ENCODE peak calls at places on chromosome 10, in four cellular contexts. B is HuH-7, O is hepatocyte, H is fibroblast of lung. C is an unnamed sample.

GRCh38 chr10:115059301-115059898 is 33.8 kb upstream of the ATRNL1 start:
- DNase-seq in B (no peak), O (no peak), H (no peak), C (no peak)

GRCh38 chr10:16930540-16930939 is 113.3 kb upstream of the RSU1 start:
- DNase-seq in B (no peak), H (no peak), O (no peak), C (no peak)

GRCh38 chr10:132856869-132857524 is 71.0 kb upstream of the NKX6-2 start:
- DNase-seq in O (no peak), B (no peak), H (no peak), C (no peak)

GRCh38 chr10:7312179-7312857 is 98.5 kb downstream of the SFMBT2 start:
- DNase-seq in H (peak), B (no peak), O (no peak), C (no peak)

GRCh38 chr10:63611078-63611477 is 89.9 kb downstream of the REEP3 start:
- DNase-seq in H (peak), O (no peak), B (no peak), C (no peak)

GRCh38 chr10:86043236-86043635 is 323.4 kb downstream of the GRID1 start:
- DNase-seq in O (no peak), H (no peak), B (no peak), C (no peak)

GRCh38 chr10:100766693-100767427 is 21.5 kb downstream of the PAX2 start:
- DNase-seq in H (no peak), B (no peak), O (no peak), C (peak)

GRCh38 chr10:33534455-33534854 is 200.0 kb upstream of the NRP1 start:
- DNase-seq in O (no peak), H (no peak), B (no peak), C (no peak)

GRCh38 chr10:63409465-63410027 is 56.2 kb downstream of the JMJD1C start:
- DNase-seq in H (peak), B (no peak), O (peak), C (no peak)

GRCh38 chr10:454860-455259 is 234.6 kb downstream of the DIP2C start:
- DNase-seq in H (peak), B (no peak), O (peak), C (no peak)

GRCh38 chr10:91541481-91541880 is 91.4 kb downstream of the PPP1R3C start:
- DNase-seq in B (no peak), H (peak), O (no peak), C (no peak)

GRCh38 chr10:62373995-62374861 is at the start of gene ZNF365:
- DNase-seq in B (peak), O (peak), H (peak), C (no peak)

GRCh38 chr10:119783665-119784027 is 57.8 kb downstream of the INPP5F start:
- DNase-seq in H (no peak), O (no peak), B (no peak), C (no peak)

GRCh38 chr10:100907175-100907574 is 5.6 kb upstream of the SLF2 start:
- DNase-seq in H (no peak), B (no peak), O (no peak), C (peak)

GRCh38 chr10:22252286-22252800 is 34.5 kb upstream of the EBLN1 start:
- DNase-seq in H (peak), O (peak), B (no peak), C (no peak)

GRCh38 chr10:30463944-30464451 is 30.0 kb downstream of the MAP3K8 start:
- DNase-seq in B (no peak), H (no peak), O (no peak), C (no peak)